ENCODE peak calls at places on chromosomes 3 and 15, in ten cellular contexts. W is activated naive CD4-positive, alpha-beta T cell treated with anti-CD3 and anti-CD28 coated beads, Interleukin-2, amount 10 ng/mL, durations not matched to agents 7 days and 5 days; C is stimulated activated CD8-positive, alpha-beta memory T cell treated with anti-CD3 and anti-CD28 coated beads, Interleukin-15, amount 100 ng/mL, for 1 hour; V is NCI-H226; N is Daoy; L is hippocampal formation; J is stomach; O is mesothelial cell of epicardium; H is DMS 273 treated with DMSO at 0.1 percent for 48 hours; G is lower lobe of right lung. D is an unnamed sample.

GRCh38 chr15:62584301-62585235 is 419.5 kb upstream of the C2CD4B start:
- DNase-seq in L (no peak), O (no peak), G (no peak), J (no peak), H (no peak), N (no peak), C (no peak), V (no peak), W (no peak), D (no peak)

GRCh38 chr3:32591960-32592462 is 21.4 kb upstream of the DYNC1LI1 start:
- DNase-seq in O (no peak), G (no peak), L (no peak), H (no peak), N (no peak), C (no peak), V (no peak), W (no peak), J (no peak), D (no peak)

GRCh38 chr15:100457201-100457600 is 71.5 kb downstream of the CERS3 start:
- DNase-seq in N (no peak), W (no peak), L (no peak), J (no peak), O (no peak), C (no peak), H (no peak), G (no peak), V (no peak), D (no peak)

GRCh38 chr15:55194246-55194645 is 2.5 kb downstream of the RSL24D1 start:
- DNase-seq in H (no peak), N (no peak), W (no peak), G (no peak), V (no peak), J (no peak), L (no peak), C (no peak), O (no peak), D (no peak)

GRCh38 chr3:129230311-129231019 is 18.9 kb upstream of the COPG1 start:
- DNase-seq in C (no peak), H (no peak), G (peak; percentile 53), V (peak; percentile 84), W (peak; percentile 39), N (peak; percentile 91), O (no peak), J (no peak), L (no peak), D (no peak)

GRCh38 chr3:177810162-177810623 is 612.9 kb upstream of the TBL1XR1 start:
- DNase-seq in J (no peak), N (no peak), W (no peak), O (no peak), V (peak; percentile 63), L (no peak), G (no peak), C (no peak), H (no peak), D (no peak)

GRCh38 chr3:29936766-29937165 is 655.9 kb downstream of the RBMS3 start:
- DNase-seq in V (no peak), O (no peak), H (no peak), J (no peak), G (no peak), L (no peak), N (no peak), W (no peak), C (no peak), D (no peak)

GRCh38 chr3:194395767-194396527 is 3.1 kb downstream of the GP5 start:
- DNase-seq in J (no peak), N (no peak), W (peak; percentile 85), G (no peak), O (no peak), V (no peak), C (peak; percentile 25), H (no peak), L (no peak), D (peak; percentile 78)

GRCh38 chr3:105458518-105459215 is 92.0 kb downstream of the ALCAM start:
- DNase-seq in J (no peak), L (no peak), W (no peak), G (no peak), C (no peak), H (no peak), O (no peak), N (no peak), V (peak; percentile 62), D (no peak)

GRCh38 chr3:117524890-117525289 is 815.3 kb downstream of the TUSC7 start:
- DNase-seq in C (no peak), H (no peak), O (no peak), J (no peak), L (no peak), W (no peak), V (no peak), N (peak; percentile 84), G (no peak), D (no peak)

GRCh38 chr3:57557088-57557537 is 1.0 kb downstream of the PDE12 start:
- DNase-seq in N (peak; percentile 24), W (peak; percentile 65), J (peak; percentile 34), H (no peak), G (peak; percentile 48), C (no peak), O (no peak), L (no peak), V (peak; percentile 22), D (no peak)

GRCh38 chr3:149180057-149180573 is 41.5 kb downstream of the CP start:
- DNase-seq in V (peak; percentile 100), O (no peak), C (no peak), J (peak; percentile 44), W (no peak), N (peak; percentile 97), H (peak; percentile 10), L (no peak), G (peak; percentile 57), D (no peak)

GRCh38 chr3:64388886-64389285 is 163.6 kb upstream of the PRICKLE2 start:
- DNase-seq in O (no peak), H (no peak), L (no peak), C (no peak), N (no peak), G (no peak), J (no peak), V (no peak), W (no peak), D (no peak)